ENCODE peak calls at places on chromosome 6, in five cellular contexts. One of them, this sample, is unnamed.

GRCh38 chr6:22448311-22448711 is 121.1 kb upstream of the HDGFL1 start:
- DNase-seq in left ventricle myocardium inferior: no peak
- DNase-seq in ecto neural progenitor cell: peak
- DNase-seq in HFF-Myc: no peak
- DNase-seq in left cardiac atrium: no peak
- DNase-seq in this sample: peak

GRCh38 chr6:42120895-42121865 is 21.2 kb downstream of the C6orf132 start:
- DNase-seq in left ventricle myocardium inferior: no peak
- DNase-seq in ecto neural progenitor cell: no peak
- DNase-seq in HFF-Myc: no peak
- DNase-seq in left cardiac atrium: no peak
- DNase-seq in this sample: peak

GRCh38 chr6:21845018-21845417 is 251.5 kb downstream of the SOX4 start:
- DNase-seq in left cardiac atrium: no peak
- DNase-seq in ecto neural progenitor cell: no peak
- DNase-seq in HFF-Myc: no peak
- DNase-seq in left ventricle myocardium inferior: no peak
- DNase-seq in this sample: peak

GRCh38 chr6:144075884-144076283 is 19.5 kb downstream of the SF3B5 start:
- DNase-seq in left ventricle myocardium inferior: no peak
- DNase-seq in left cardiac atrium: no peak
- DNase-seq in HFF-Myc: no peak
- DNase-seq in ecto neural progenitor cell: no peak
- DNase-seq in this sample: no peak

GRCh38 chr6:41277644-41278043 is 8.8 kb downstream of the TREM1 start:
- DNase-seq in left ventricle myocardium inferior: no peak
- DNase-seq in left cardiac atrium: no peak
- DNase-seq in ecto neural progenitor cell: no peak
- DNase-seq in HFF-Myc: no peak
- DNase-seq in this sample: no peak

GRCh38 chr6:3523966-3524365 is 67.1 kb upstream of the SLC22A23 start:
- DNase-seq in HFF-Myc: no peak
- DNase-seq in left ventricle myocardium inferior: no peak
- DNase-seq in ecto neural progenitor cell: no peak
- DNase-seq in left cardiac atrium: no peak
- DNase-seq in this sample: no peak

GRCh38 chr6:150624199-150624598 is 24.5 kb downstream of the PLEKHG1 start:
- DNase-seq in HFF-Myc: no peak
- DNase-seq in left ventricle myocardium inferior: no peak
- DNase-seq in left cardiac atrium: no peak
- DNase-seq in ecto neural progenitor cell: no peak
- DNase-seq in this sample: no peak

GRCh38 chr6:89359561-89359960 is 7.0 kb upstream of the UBE2J1 start:
- DNase-seq in HFF-Myc: no peak
- DNase-seq in left ventricle myocardium inferior: no peak
- DNase-seq in ecto neural progenitor cell: no peak
- DNase-seq in left cardiac atrium: no peak
- DNase-seq in this sample: peak

GRCh38 chr6:151067684-151068596 is 171.8 kb upstream of the AKAP12 start:
- DNase-seq in HFF-Myc: peak
- DNase-seq in left cardiac atrium: peak
- DNase-seq in ecto neural progenitor cell: peak
- DNase-seq in left ventricle myocardium inferior: peak
- DNase-seq in this sample: peak

GRCh38 chr6:137827977-137828815 is 38.9 kb upstream of the TNFAIP3 start:
- DNase-seq in ecto neural progenitor cell: no peak
- DNase-seq in left ventricle myocardium inferior: no peak
- DNase-seq in HFF-Myc: no peak
- DNase-seq in left cardiac atrium: no peak
- DNase-seq in this sample: no peak

This sample was measured in myocyte.